ENCODE peak calls at places on chromosomes 12 and 14, in seven cellular contexts. T is fibroblast of lung, X is HCT116, J is H1, F is hepatocyte, E is GM23248, L is trophoblast cell. Q is an unnamed sample.

GRCh38 chr14:68247867-68248266 is 428.3 kb downstream of the RAD51B start:
- DNase-seq in T (peak), X (no peak), E (peak), J (no peak), L (no peak), F (no peak), Q (no peak)

GRCh38 chr12:11855993-11856374 is 206.5 kb downstream of the ETV6 start:
- DNase-seq in T (no peak), X (no peak), F (no peak), L (no peak), E (no peak), J (no peak), Q (no peak)

GRCh38 chr12:113318046-113318656 is 16.8 kb downstream of the SLC8B1 start:
- DNase-seq in E (no peak), J (no peak), X (no peak), L (no peak), F (no peak), T (no peak), Q (no peak)

GRCh38 chr14:37417151-37417550 is 177.9 kb downstream of the FOXA1 start:
- DNase-seq in X (no peak), T (no peak), L (no peak), J (no peak), E (no peak), F (no peak), Q (no peak)

GRCh38 chr14:90587918-90588317 is 191.1 kb downstream of the CALM1 start:
- DNase-seq in E (no peak), J (no peak), L (no peak), T (no peak), F (no peak), X (no peak), Q (no peak)

GRCh38 chr14:105117257-105117646 is 51.3 kb downstream of the JAG2 start:
- DNase-seq in L (no peak), J (no peak), T (no peak), X (no peak), F (no peak), E (no peak), Q (no peak)

GRCh38 chr12:79424109-79424721 is 266.5 kb downstream of the PAWR start:
- DNase-seq in X (no peak), T (peak), L (peak), F (peak), E (peak), J (no peak), Q (no peak)

GRCh38 chr14:103401223-103402214 is 16.3 kb downstream of the MARK3 start:
- DNase-seq in E (peak), L (no peak), J (no peak), T (peak), F (no peak), X (no peak), Q (no peak)

GRCh38 chr12:122031342-122032216 is 9.9 kb downstream of the BCL7A start:
- DNase-seq in J (peak), E (peak), F (peak), T (no peak), L (peak), X (no peak), Q (no peak)

GRCh38 chr12:115312901-115313300 is 628.9 kb upstream of the TBX3 start:
- DNase-seq in E (no peak), T (no peak), J (no peak), X (no peak), F (no peak), L (no peak), Q (no peak)

GRCh38 chr12:6868211-6869048 is 1.1 kb downstream of the TPI1 start:
- DNase-seq in F (no peak), E (peak), J (peak), T (no peak), L (no peak), X (no peak), Q (no peak)

GRCh38 chr12:12467701-12468218 is 94.9 kb downstream of the DUSP16 start:
- DNase-seq in F (no peak), X (no peak), L (no peak), J (no peak), E (no peak), T (peak), Q (no peak)

GRCh38 chr12:54162741-54163140 is 26.0 kb downstream of the SMUG1 start:
- DNase-seq in J (no peak), F (no peak), T (no peak), L (no peak), E (no peak), X (no peak), Q (no peak)

GRCh38 chr12:2294651-2295475 is 242.1 kb downstream of the CACNA1C start:
- DNase-seq in J (no peak), F (peak), L (peak), T (peak), X (no peak), E (peak), Q (no peak)

GRCh38 chr12:116434155-116435065 is 124.8 kb upstream of the MAP1LC3B2 start:
- DNase-seq in X (peak), F (peak), E (peak), T (peak), J (peak), L (peak), Q (peak)

GRCh38 chr14:90458536-90458935 is 61.7 kb downstream of the CALM1 start:
- DNase-seq in T (no peak), F (no peak), X (no peak), E (no peak), J (no peak), L (no peak), Q (no peak)

GRCh38 chr12:123457980-123458779 is at the start of gene SNRNP35:
- DNase-seq in L (peak), X (peak), T (peak), F (peak), E (peak), J (peak), Q (peak)

GRCh38 chr14:105845725-105846309 is 319.4 kb downstream of the TMEM121 start:
- DNase-seq in T (no peak), E (no peak), X (no peak), F (no peak), J (no peak), L (no peak), Q (no peak)

GRCh38 chr14:21748869-21749303 is 75.3 kb upstream of the OR4E1 start:
- DNase-seq in X (peak), L (peak), T (peak), J (peak), F (peak), E (peak), Q (no peak)

GRCh38 chr14:21749306-21749868 is 75.8 kb upstream of the OR4E1 start:
- DNase-seq in X (no peak), E (no peak), T (no peak), J (no peak), F (no peak), L (no peak), Q (no peak)
- H3K4me2 ChIP-seq in X (no peak), E (no peak), T (no peak), J (no peak), F (no peak), L (no peak), Q (no peak)

GRCh38 chr14:93033039-93033982 is 82.4 kb downstream of the ITPK1 start:
- DNase-seq in T (no peak), E (no peak), X (no peak), F (no peak), J (no peak), L (no peak), Q (no peak)
- H3K27ac ChIP-seq in T (no peak), E (no peak), X (no peak), F (peak), J (peak), L (no peak), Q (no peak)

GRCh38 chr12:105257321-105257728 is 21.4 kb upstream of the APPL2 start:
- DNase-seq in J (no peak), F (no peak), T (peak), E (peak), X (no peak), L (peak), Q (peak)
- H3K4me2 ChIP-seq in J (no peak), F (no peak), T (peak), E (peak), X (peak), L (no peak), Q (no peak)

GRCh38 chr12:48107252-48107613 is 1.4 kb upstream of the SENP1 start:
- DNase-seq in J (no peak), F (no peak), T (no peak), E (no peak), X (no peak), L (no peak), Q (no peak)
- H3K27ac ChIP-seq in J (no peak), F (peak), T (no peak), E (no peak), X (no peak), L (no peak), Q (no peak)

DNA sequence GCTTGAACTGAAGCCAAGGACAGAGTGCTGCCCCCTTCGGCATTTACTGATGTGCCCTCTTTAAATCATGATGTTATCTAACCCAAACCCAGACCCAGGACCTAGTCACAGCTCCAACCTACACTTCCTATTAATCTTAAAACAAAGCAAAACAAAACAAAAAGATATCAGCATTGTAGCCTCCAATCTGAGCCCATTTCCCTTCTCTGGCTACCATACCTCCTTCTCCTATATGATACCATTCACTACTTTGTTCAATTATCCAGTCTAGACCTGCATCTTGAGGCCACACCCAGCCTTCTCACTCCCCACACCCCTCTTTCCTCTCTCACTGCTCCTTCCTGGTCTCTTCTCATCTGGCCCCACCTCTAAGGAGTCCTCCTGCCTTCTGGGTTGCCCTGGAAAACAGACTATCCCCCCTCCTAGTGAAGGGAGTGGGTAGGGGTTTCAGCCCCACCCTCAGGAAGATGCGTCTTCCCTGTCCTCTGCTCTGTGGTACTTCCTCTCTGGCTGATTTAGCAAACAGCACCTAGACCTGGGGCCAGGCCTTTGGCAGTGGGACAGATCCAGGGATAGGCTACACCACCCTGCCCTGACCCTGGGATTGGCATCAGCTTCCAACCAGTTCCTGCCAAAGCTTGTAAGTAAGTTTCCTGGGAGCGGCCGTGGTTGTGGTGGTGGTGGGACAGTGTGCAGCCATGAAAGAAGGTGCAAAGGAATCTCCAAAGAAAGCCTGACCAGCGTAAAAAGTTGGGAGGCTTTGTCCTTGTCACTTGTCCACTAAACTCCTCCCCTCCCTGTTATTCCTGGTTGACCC is 3.3 kb downstream of the LTB4R start:
- DNase-seq in E (no peak), J (no peak), F (no peak), L (no peak), T (no peak), X (no peak), Q (no peak)
- H3K4me2 ChIP-seq in E (no peak), J (no peak), F (no peak), L (no peak), T (no peak), X (no peak), Q (peak)

GRCh38 chr14:59332727-59333126 is 132.5 kb downstream of the GPR135 start:
- DNase-seq in L (peak), F (peak), J (no peak), T (peak), X (no peak), E (peak), Q (no peak)
- H3K27ac ChIP-seq in L (no peak), F (peak), J (no peak), T (peak), X (no peak), E (peak), Q (no peak)

GRCh38 chr12:31685801-31686200 is 26.3 kb downstream of the ETFBKMT start:
- DNase-seq in F (no peak), J (no peak), X (no peak), L (no peak), E (no peak), T (no peak), Q (no peak)

GRCh38 chr12:31682136-31682962 is 22.9 kb downstream of the ETFBKMT start:
- DNase-seq in X (peak), L (peak), F (peak), T (peak), J (peak), E (peak), Q (peak)

DNA sequence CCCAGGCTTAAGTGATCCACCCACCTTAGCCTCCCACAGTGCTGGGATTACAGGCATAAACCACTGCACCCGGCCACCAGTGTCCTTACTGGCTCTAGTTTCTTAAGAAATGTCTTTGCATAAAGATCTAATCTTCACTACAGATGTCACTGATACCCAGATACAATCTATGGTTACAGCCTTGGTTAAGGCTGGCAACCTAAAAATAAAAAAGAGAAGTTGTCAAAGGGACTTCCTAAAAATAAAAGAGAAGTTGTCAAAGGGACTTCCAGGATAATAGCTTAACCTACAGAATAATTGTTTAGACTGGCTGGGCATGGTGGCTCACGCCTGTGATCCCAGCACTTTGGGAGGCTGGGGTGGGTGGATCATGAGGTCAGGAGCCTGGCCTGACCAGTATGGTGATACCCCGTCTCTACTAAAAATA is 27.6 kb downstream of the ETFBKMT start:
- DNase-seq in E (no peak), F (no peak), L (peak), J (no peak), X (no peak), T (no peak), Q (no peak)
- H3K4me2 ChIP-seq in E (no peak), F (no peak), L (no peak), J (no peak), X (no peak), T (no peak), Q (no peak)

DNA sequence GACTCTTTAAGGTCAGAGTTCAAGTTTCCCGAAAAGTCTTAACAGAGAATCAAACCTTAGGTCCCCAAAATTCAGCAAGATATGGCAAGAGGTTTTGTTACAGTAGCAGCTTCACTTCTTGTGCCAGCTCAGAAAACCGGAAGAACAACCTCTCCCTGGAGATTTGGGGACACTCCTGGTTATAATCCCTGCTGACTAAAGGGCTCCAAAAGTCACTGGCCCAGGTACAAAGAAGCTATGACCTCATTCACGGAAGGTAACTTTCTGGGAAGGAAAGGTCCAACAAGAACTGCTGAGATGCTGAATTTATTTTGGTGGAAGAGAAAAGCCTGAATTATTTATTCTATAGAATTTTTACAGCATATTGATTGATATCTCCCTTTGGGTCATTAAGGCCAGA is 55.6 kb upstream of the DIO2 start:
- DNase-seq in J (no peak), X (no peak), L (no peak), F (no peak), T (no peak), E (no peak), Q (no peak)
- H3K27ac ChIP-seq in J (no peak), X (no peak), L (no peak), F (no peak), T (no peak), E (no peak), Q (no peak)

GRCh38 chr14:28766505-28767238 is at the start of gene FOXG1:
- DNase-seq in J (peak), L (no peak), T (no peak), F (no peak), X (no peak), E (peak), Q (no peak)
- H3K4me2 ChIP-seq in J (peak), L (peak), T (peak), F (peak), X (no peak), E (peak), Q (peak)

GRCh38 chr12:71000255-71000654 is 79.7 kb upstream of the PTPRR start:
- DNase-seq in X (no peak), L (no peak), T (no peak), E (no peak), F (no peak), J (no peak), Q (no peak)

GRCh38 chr12:70989232-70989631 is 68.7 kb upstream of the PTPRR start:
- DNase-seq in F (no peak), X (no peak), J (no peak), E (no peak), T (peak), L (no peak), Q (no peak)

GRCh38 chr12:70994217-70994788 is 73.8 kb upstream of the PTPRR start:
- DNase-seq in J (no peak), E (peak), T (peak), F (no peak), L (no peak), X (no peak), Q (no peak)
- H3K27ac ChIP-seq in J (no peak), E (peak), T (peak), F (no peak), L (no peak), X (no peak), Q (no peak)

Q was measured in keratinocyte.